ENCODE peak calls at places on chromosomes 3 and 15, in ten cellular contexts. H, M, P, R, O, X, V, T, U and C are unnamed samples.

GRCh38 chr3:139541156-139541897 is 1.8 kb upstream of the RBP1 start:
- DNase-seq in H (no peak), M (no peak), P (no peak), R (no peak), O (no peak), X (no peak), V (no peak), T (no peak), U (no peak), C (no peak)

GRCh38 chr15:53209396-53210042 is 419.4 kb upstream of the ONECUT1 start:
- DNase-seq in H (no peak), M (no peak), P (no peak), R (no peak), O (no peak), X (no peak), V (no peak), T (no peak), U (no peak), C (no peak)

GRCh38 chr15:78909791-78910228 is 35.0 kb downstream of the CTSH start:
- DNase-seq in H (no peak), M (peak), P (peak), R (peak), O (no peak), X (no peak), V (peak), T (no peak), U (no peak), C (peak)

GRCh38 chr15:70597056-70597603 is 166.2 kb downstream of the UACA start:
- DNase-seq in H (peak), M (no peak), P (no peak), R (no peak), O (no peak), X (no peak), V (no peak), T (no peak), U (no peak), C (peak)

GRCh38 chr3:117752984-117753717 is 1043.6 kb downstream of the TUSC7 start:
- DNase-seq in H (peak), M (peak), P (no peak), R (no peak), O (no peak), X (peak), V (no peak), T (peak), U (no peak), C (peak)

GRCh38 chr3:44970916-44971490 is 5.0 kb downstream of the ZDHHC3 start:
- DNase-seq in H (no peak), M (no peak), P (no peak), R (no peak), O (no peak), X (no peak), V (no peak), T (no peak), U (no peak), C (no peak)

GRCh38 chr3:172082269-172082668 is 42.9 kb downstream of the FNDC3B start:
- DNase-seq in H (peak), M (peak), P (no peak), R (peak), O (peak), X (peak), V (peak), T (peak), U (peak), C (peak)

GRCh38 chr3:16319307-16319706 is 54.3 kb downstream of the OXNAD1 start:
- DNase-seq in H (no peak), M (no peak), P (peak), R (no peak), O (no peak), X (no peak), V (no peak), T (no peak), U (no peak), C (peak)

GRCh38 chr3:161449784-161450183 is 46.8 kb upstream of the OTOL1 start:
- DNase-seq in H (no peak), M (no peak), P (no peak), R (no peak), O (no peak), X (no peak), V (no peak), T (no peak), U (no peak), C (no peak)

GRCh38 chr3:90007786-90008499 is 900.5 kb downstream of the EPHA3 start:
- DNase-seq in H (no peak), M (peak), P (peak), R (no peak), O (no peak), X (peak), V (peak), T (no peak), U (peak), C (peak)

GRCh38 chr15:44790215-44790614 is 53.9 kb downstream of the TRIM69 start:
- DNase-seq in H (no peak), M (no peak), P (no peak), R (no peak), O (no peak), X (no peak), V (no peak), T (no peak), U (no peak), C (no peak)

GRCh38 chr3:197003461-197004385 is 25.9 kb downstream of the MELTF start:
- DNase-seq in H (no peak), M (no peak), P (no peak), R (no peak), O (no peak), X (no peak), V (no peak), T (no peak), U (no peak), C (peak)

GRCh38 chr3:19348929-19349564 is 200.7 kb downstream of the KCNH8 start:
- DNase-seq in H (peak), M (peak), P (peak), R (peak), O (no peak), X (no peak), V (peak), T (no peak), U (no peak), C (peak)

GRCh38 chr15:75140080-75140879 is 61.4 kb upstream of the C15orf39 start:
- DNase-seq in H (no peak), M (no peak), P (no peak), R (no peak), O (no peak), X (no peak), V (peak), T (no peak), U (no peak), C (no peak)

GRCh38 chr3:53346514-53346913 is 829 bp downstream of the DCP1A start:
- DNase-seq in H (no peak), M (peak), P (peak), R (no peak), O (no peak), X (no peak), V (no peak), T (no peak), U (no peak), C (no peak)

GRCh38 chr3:53551324-53551723 is 56.9 kb downstream of the CACNA1D start:
- DNase-seq in H (no peak), M (no peak), P (no peak), R (no peak), O (no peak), X (no peak), V (no peak), T (no peak), U (no peak), C (no peak)

GRCh38 chr15:72534522-72534921 is 60.4 kb downstream of the ARIH1 start:
- DNase-seq in H (no peak), M (no peak), P (no peak), R (no peak), O (no peak), X (no peak), V (no peak), T (no peak), U (no peak), C (no peak)

GRCh38 chr15:40298216-40298935 is 9.4 kb downstream of the PLCB2 start:
- DNase-seq in H (no peak), M (no peak), P (no peak), R (no peak), O (no peak), X (no peak), V (no peak), T (no peak), U (no peak), C (no peak)

GRCh38 chr15:81284256-81285031 is 39.5 kb downstream of the STARD5 start:
- DNase-seq in H (no peak), M (no peak), P (no peak), R (no peak), O (no peak), X (no peak), V (no peak), T (no peak), U (no peak), C (no peak)

GRCh38 chr15:91844928-91845327 is 8.6 kb upstream of the SLCO3A1 start:
- DNase-seq in H (no peak), M (no peak), P (no peak), R (no peak), O (no peak), X (no peak), V (no peak), T (no peak), U (no peak), C (no peak)

GRCh38 chr3:73601476-73601875 is 23.3 kb downstream of the PDZRN3 start:
- DNase-seq in H (no peak), M (no peak), P (no peak), R (no peak), O (no peak), X (no peak), V (no peak), T (no peak), U (no peak), C (no peak)

GRCh38 chr15:51224428-51224827 is 114.0 kb downstream of the CYP19A1 start:
- DNase-seq in H (peak), M (peak), P (peak), R (no peak), O (no peak), X (peak), V (peak), T (no peak), U (no peak), C (peak)

GRCh38 chr3:170359178-170359704 is 1.7 kb downstream of the SKIL start:
- DNase-seq in H (no peak), M (peak), P (no peak), R (no peak), O (no peak), X (no peak), V (no peak), T (no peak), U (no peak), C (no peak)

GRCh38 chr3:117524890-117525289 is 815.3 kb downstream of the TUSC7 start:
- DNase-seq in H (peak), M (peak), P (no peak), R (peak), O (no peak), X (peak), V (peak), T (peak), U (no peak), C (peak)

GRCh38 chr15:52334491-52335160 is 39.0 kb upstream of the MYO5C start:
- DNase-seq in H (peak), M (no peak), P (no peak), R (peak), O (no peak), X (no peak), V (no peak), T (no peak), U (no peak), C (no peak)

GRCh38 chr15:65338823-65339222 is 34.3 kb downstream of the RNU5B-1 start:
- DNase-seq in H (no peak), M (no peak), P (no peak), R (no peak), O (no peak), X (no peak), V (no peak), T (no peak), U (no peak), C (no peak)

GRCh38 chr3:98732239-98733054 is 30.7 kb upstream of the ST3GAL6 start:
- DNase-seq in H (no peak), M (peak), P (peak), R (peak), O (no peak), X (no peak), V (peak), T (no peak), U (peak), C (peak)

GRCh38 chr3:71051259-71051595 is 532.3 kb downstream of the FOXP1 start:
- DNase-seq in H (no peak), M (no peak), P (no peak), R (no peak), O (no peak), X (no peak), V (no peak), T (no peak), U (no peak), C (no peak)

GRCh38 chr15:77187751-77188464 is 117.0 kb upstream of the TSPAN3 start:
- DNase-seq in H (peak), M (peak), P (peak), R (peak), O (no peak), X (no peak), V (peak), T (no peak), U (peak), C (peak)

GRCh38 chr3:41966206-41966605 is 4.3 kb upstream of the ULK4 start:
- DNase-seq in H (no peak), M (no peak), P (no peak), R (no peak), O (no peak), X (no peak), V (no peak), T (no peak), U (no peak), C (no peak)

GRCh38 chr3:16543242-16543864 is 29.9 kb upstream of the RFTN1 start:
- DNase-seq in H (no peak), M (no peak), P (no peak), R (no peak), O (no peak), X (no peak), V (no peak), T (no peak), U (no peak), C (no peak)

GRCh38 chr15:55737373-55737772 is 5.6 kb downstream of the PRTG start:
- DNase-seq in H (no peak), M (no peak), P (no peak), R (peak), O (no peak), X (no peak), V (peak), T (no peak), U (no peak), C (no peak)

GRCh38 chr3:98038876-98039275 is 3.8 kb upstream of the GABRR3 start:
- DNase-seq in H (no peak), M (no peak), P (no peak), R (no peak), O (no peak), X (no peak), V (no peak), T (no peak), U (no peak), C (no peak)

GRCh38 chr15:36278219-36278618 is 301.2 kb upstream of the CDIN1 start:
- DNase-seq in H (no peak), M (peak), P (peak), R (peak), O (no peak), X (peak), V (peak), T (no peak), U (no peak), C (peak)

GRCh38 chr15:100918690-100919480 is at the start of gene LRRK1:
- DNase-seq in H (peak), M (peak), P (peak), R (peak), O (no peak), X (no peak), V (peak), T (no peak), U (peak), C (peak)

GRCh38 chr15:88257311-88257901 is 867 bp upstream of the NTRK3 start:
- DNase-seq in H (no peak), M (no peak), P (no peak), R (no peak), O (no peak), X (no peak), V (no peak), T (no peak), U (peak), C (no peak)

GRCh38 chr3:98540346-98540745 is 8.6 kb downstream of the GPR15 start:
- DNase-seq in H (no peak), M (no peak), P (no peak), R (no peak), O (no peak), X (no peak), V (no peak), T (no peak), U (no peak), C (no peak)

GRCh38 chr3:10552631-10552943 is 47.2 kb upstream of the ATP2B2 start:
- DNase-seq in H (no peak), M (no peak), P (peak), R (no peak), O (no peak), X (no peak), V (no peak), T (no peak), U (no peak), C (no peak)

GRCh38 chr15:43776101-43776717 is 557 bp downstream of the ELL3 start:
- DNase-seq in H (no peak), M (no peak), P (peak), R (no peak), O (no peak), X (no peak), V (no peak), T (no peak), U (peak), C (no peak)

GRCh38 chr3:72413228-72413627 is 435.0 kb downstream of the SHQ1 start:
- DNase-seq in H (no peak), M (peak), P (peak), R (peak), O (no peak), X (no peak), V (peak), T (no peak), U (no peak), C (peak)

GRCh38 chr3:154122912-154123559 is 1.8 kb downstream of the ARHGEF26 start:
- DNase-seq in H (no peak), M (peak), P (no peak), R (peak), O (peak), X (no peak), V (peak), T (no peak), U (no peak), C (peak)

GRCh38 chr3:154126651-154127050 is 5.5 kb downstream of the ARHGEF26 start:
- DNase-seq in H (no peak), M (no peak), P (no peak), R (no peak), O (no peak), X (no peak), V (no peak), T (no peak), U (no peak), C (no peak)

GRCh38 chr3:154121236-154122095 is at the start of gene ARHGEF26:
- DNase-seq in H (peak), M (peak), P (peak), R (peak), O (peak), X (no peak), V (peak), T (peak), U (peak), C (peak)

GRCh38 chr3:154122096-154122911 is 1.1 kb downstream of the ARHGEF26 start:
- DNase-seq in H (no peak), M (no peak), P (no peak), R (no peak), O (no peak), X (no peak), V (no peak), T (no peak), U (peak), C (no peak)

GRCh38 chr3:154125378-154126030 is 4.3 kb downstream of the ARHGEF26 start:
- DNase-seq in H (no peak), M (no peak), P (no peak), R (no peak), O (no peak), X (no peak), V (no peak), T (no peak), U (no peak), C (no peak)
- H3K4me3 ChIP-seq in H (no peak), M (no peak), P (no peak), R (no peak), O (no peak), X (no peak), V (no peak), T (no peak), U (no peak), C (no peak)

DNA sequence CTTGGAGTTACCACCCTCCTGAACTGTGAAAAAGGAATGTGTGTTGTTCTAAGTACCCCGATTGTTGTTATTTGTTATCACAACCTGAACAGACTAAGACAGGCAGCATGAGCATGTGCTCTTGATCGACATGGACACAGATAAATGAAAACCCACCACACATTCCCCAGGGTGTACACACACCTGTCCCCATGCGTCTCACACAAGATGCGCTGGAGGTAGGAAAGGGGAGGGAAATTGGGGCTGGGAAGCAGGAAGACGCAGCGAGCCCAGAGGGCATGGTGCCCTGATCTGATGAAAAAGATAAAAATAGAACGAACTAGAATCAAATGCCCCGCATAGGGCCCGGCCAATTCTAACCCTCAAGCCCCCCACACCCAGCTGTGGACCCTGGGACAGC is 39.9 kb downstream of the RPN1 start:
- DNase-seq in H (no peak), M (no peak), P (no peak), R (no peak), O (no peak), X (no peak), V (no peak), T (no peak), U (no peak), C (no peak)
- H3K4me3 ChIP-seq in H (no peak), M (no peak), P (no peak), R (no peak), O (no peak), X (no peak), V (no peak), T (no peak), U (no peak), C (no peak)

GRCh38 chr3:66380200-66380932 is 120.5 kb downstream of the LRIG1 start:
- DNase-seq in H (no peak), M (no peak), P (no peak), R (no peak), O (no peak), X (no peak), V (no peak), T (no peak), U (no peak), C (no peak)

GRCh38 chr3:66377800-66378199 is 123.0 kb downstream of the LRIG1 start:
- DNase-seq in H (no peak), M (no peak), P (no peak), R (no peak), O (no peak), X (no peak), V (no peak), T (no peak), U (no peak), C (no peak)

GRCh38 chr3:66381621-66382020 is 119.2 kb downstream of the LRIG1 start:
- DNase-seq in H (no peak), M (peak), P (no peak), R (no peak), O (no peak), X (no peak), V (no peak), T (no peak), U (no peak), C (no peak)

GRCh38 chr3:66378256-66378655 is 122.6 kb downstream of the LRIG1 start:
- DNase-seq in H (no peak), M (no peak), P (peak), R (no peak), O (no peak), X (no peak), V (no peak), T (no peak), U (no peak), C (peak)

GRCh38 chr3:66379565-66379964 is 121.3 kb downstream of the LRIG1 start:
- DNase-seq in H (no peak), M (no peak), P (no peak), R (no peak), O (no peak), X (no peak), V (no peak), T (no peak), U (no peak), C (no peak)
- H3K4me3 ChIP-seq in H (no peak), M (no peak), P (no peak), R (no peak), O (no peak), X (no peak), V (no peak), T (no peak), U (no peak), C (no peak)

GRCh38 chr3:99851955-99852354 is 34.3 kb downstream of the CMSS1 start:
- DNase-seq in H (no peak), M (no peak), P (no peak), R (no peak), O (no peak), X (no peak), V (no peak), T (no peak), U (no peak), C (no peak)
- H3K4me3 ChIP-seq in H (no peak), M (no peak), P (no peak), R (no peak), O (no peak), X (no peak), V (no peak), T (no peak), U (no peak), C (no peak)